ENCODE peak calls at places on chromosomes 11 and 22, in six cellular contexts. W, Q, L, O, T and Z are unnamed samples.

GRCh38 chr22:22520020-22520656 is at the start of gene ZNF280A:
- DNase-seq in W (no peak), Q (no peak), L (peak; percentile 7), O (no peak), T (no peak), Z (no peak)

GRCh38 chr11:106468091-106468490 is 390.6 kb downstream of the AASDHPPT start:
- DNase-seq in W (no peak), Q (no peak), L (peak; percentile 12), O (no peak), T (no peak), Z (no peak)

GRCh38 chr22:41485033-41485432 is 16.1 kb downstream of the ACO2 start:
- DNase-seq in W (no peak), Q (no peak), L (no peak), O (no peak), T (no peak), Z (no peak)

GRCh38 chr22:42704896-42705295 is 15.8 kb downstream of the A4GALT start:
- DNase-seq in W (no peak), Q (no peak), L (no peak), O (no peak), T (no peak), Z (no peak)

GRCh38 chr11:35676611-35676965 is 14.0 kb downstream of the TRIM44 start:
- DNase-seq in W (no peak), Q (no peak), L (no peak), O (no peak), T (no peak), Z (no peak)

GRCh38 chr11:67265633-67266423 is 445 bp upstream of the GRK2 start:
- DNase-seq in W (no peak), Q (peak; percentile 94), L (peak; percentile 45), O (peak; percentile 85), T (no peak), Z (peak; percentile 47)

GRCh38 chr11:118928870-118929495 is 3.3 kb upstream of the BCL9L start:
- DNase-seq in W (peak; percentile 51), Q (peak; percentile 80), L (peak; percentile 79), O (no peak), T (peak; percentile 71), Z (peak; percentile 78)

GRCh38 chr11:71151561-71151960 is 100.8 kb downstream of the SHANK2 start:
- DNase-seq in W (no peak), Q (peak; percentile 52), L (no peak), O (no peak), T (no peak), Z (no peak)

GRCh38 chr22:31230871-31231621 is 18.9 kb downstream of the LIMK2 start:
- DNase-seq in W (no peak), Q (peak; percentile 37), L (peak; percentile 92), O (peak; percentile 68), T (peak; percentile 68), Z (no peak)

GRCh38 chr11:57761301-57762234 is at the start of gene CTNND1:
- DNase-seq in W (peak; percentile 89), Q (peak; percentile 91), L (peak; percentile 97), O (peak; percentile 89), T (peak; percentile 96), Z (peak; percentile 86)

GRCh38 chr11:14894657-14895598 is 2.9 kb upstream of the CYP2R1 start:
- DNase-seq in W (peak; percentile 67), Q (no peak), L (peak; percentile 11), O (no peak), T (no peak), Z (no peak)

GRCh38 chr11:44804449-44805151 is 77.8 kb downstream of the TSPAN18 start:
- DNase-seq in W (no peak), Q (no peak), L (no peak), O (no peak), T (no peak), Z (no peak)

GRCh38 chr11:115845872-115846271 is 341.7 kb upstream of the CADM1 start:
- DNase-seq in W (no peak), Q (no peak), L (no peak), O (no peak), T (no peak), Z (no peak)

GRCh38 chr22:38243007-38243775 is 29.6 kb downstream of the TMEM184B start:
- DNase-seq in W (no peak), Q (no peak), L (no peak), O (peak; percentile 71), T (no peak), Z (no peak)

GRCh38 chr11:34158661-34159060 is 53.2 kb downstream of the NAT10 start:
- DNase-seq in W (no peak), Q (no peak), L (no peak), O (no peak), T (no peak), Z (no peak)

DNA sequence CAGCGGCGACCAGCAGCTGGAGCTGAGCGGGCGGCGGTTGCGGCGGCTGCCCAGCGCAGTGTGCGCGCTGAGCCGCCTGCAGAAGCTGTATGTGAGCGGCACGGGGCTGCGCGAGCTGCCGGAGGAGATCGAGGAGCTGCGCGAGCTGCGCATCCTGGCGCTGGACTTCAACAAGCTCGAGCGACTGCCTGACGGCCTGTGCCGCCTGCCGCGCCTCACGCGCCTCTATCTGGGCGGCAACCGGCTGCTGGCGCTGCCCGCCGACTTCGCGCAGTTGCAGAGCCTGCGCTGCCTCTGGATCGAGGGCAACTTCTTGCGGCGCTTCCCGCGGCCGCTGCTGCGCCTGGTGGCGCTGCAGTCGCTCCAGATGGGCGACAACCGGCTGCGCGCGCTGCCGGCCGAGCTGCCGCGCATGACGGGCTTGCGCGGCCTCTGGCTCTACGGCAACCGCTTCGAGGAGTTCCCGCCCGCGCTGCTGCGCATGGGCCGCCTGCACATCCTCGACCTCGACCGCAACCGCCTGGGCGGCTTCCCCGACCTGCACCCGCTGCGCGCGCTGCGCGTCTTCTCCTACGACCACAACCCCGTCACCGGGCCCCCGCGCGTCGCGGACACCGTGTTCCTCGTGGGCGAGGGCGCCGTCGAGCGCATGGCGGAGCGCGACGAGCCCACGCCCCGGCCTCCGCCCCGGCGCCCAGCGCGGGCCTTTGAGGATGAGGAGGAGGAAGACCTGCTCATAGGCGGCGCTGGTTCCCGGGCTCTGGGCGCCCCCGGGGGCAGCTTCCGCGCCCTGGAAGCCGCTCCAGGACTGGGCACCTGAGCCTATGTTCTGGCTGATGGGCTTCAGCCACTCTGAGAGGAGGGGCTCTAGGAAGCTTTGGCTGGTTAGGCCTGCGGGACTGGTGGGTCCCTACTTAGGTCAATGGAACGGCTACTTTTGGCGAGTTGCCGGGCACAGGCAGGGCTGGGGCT is 795 bp downstream of the LRRC10B start:
- DNase-seq in W (no peak), Q (peak; percentile 92), L (peak; percentile 76), O (peak; percentile 77), T (peak; percentile 73), Z (no peak)
- TF ChIP-seq CTCF in W (peak; percentile 60), Q (peak; percentile 36), L (peak; percentile 41), O (peak; percentile 46), T (peak; percentile 57), Z (peak; percentile 73)

DNA sequence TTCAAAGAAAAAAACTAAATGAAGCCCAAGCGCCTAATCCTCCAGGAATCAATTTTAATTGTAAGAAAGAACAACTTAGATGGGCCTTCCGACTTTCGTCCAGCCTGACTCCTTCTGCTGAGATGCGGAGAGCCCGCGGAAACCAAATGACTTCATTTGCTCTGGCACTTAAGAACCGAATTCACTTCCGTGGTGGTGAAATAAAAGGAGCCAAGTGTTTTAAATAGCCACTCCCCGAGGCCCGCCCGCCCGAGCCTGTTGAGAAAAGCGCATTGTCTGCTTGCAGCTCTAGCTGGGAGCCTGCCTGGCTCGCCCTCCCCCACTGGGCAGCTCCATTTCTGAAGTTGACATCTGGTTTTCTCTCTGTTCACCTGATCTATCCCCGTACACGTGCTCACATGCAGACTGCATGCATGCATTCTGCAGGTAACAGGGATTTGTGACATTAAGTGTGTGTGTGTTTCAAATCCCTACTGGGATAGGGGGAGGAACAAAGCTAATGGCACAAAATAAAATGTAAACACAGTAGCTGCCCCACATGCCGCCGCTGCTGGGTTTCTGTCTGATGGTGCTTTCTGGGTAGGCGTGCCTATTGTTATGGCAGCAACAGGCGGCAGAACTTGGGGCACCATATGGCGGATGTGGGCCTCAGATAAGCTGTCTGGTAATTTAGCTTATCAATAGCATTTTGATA is 6.2 kb downstream of the TEAD1 start:
- DNase-seq in W (peak; percentile 79), Q (peak; percentile 75), L (no peak), O (peak; percentile 88), T (peak; percentile 75), Z (peak; percentile 89)
- H3K4me1 ChIP-seq in W (peaks cover 65% of the 10 kb centered on the region), Q (peaks cover 57% of the 10 kb centered on the region), L (peaks cover 34% of the 10 kb centered on the region), O (peaks cover 85% of the 10 kb centered on the region), T (peaks cover 77% of the 10 kb centered on the region), Z (peaks cover 58% of the 10 kb centered on the region)

GRCh38 chr11:598005-598680 is 17.6 kb downstream of the IRF7 start:
- DNase-seq in W (no peak), Q (no peak), L (no peak), O (no peak), T (no peak), Z (peak; percentile 68)

GRCh38 chr11:603154-603553 is 12.6 kb downstream of the IRF7 start:
- DNase-seq in W (no peak), Q (no peak), L (no peak), O (no peak), T (no peak), Z (no peak)

GRCh38 chr11:605286-606129 is 10.2 kb downstream of the IRF7 start:
- DNase-seq in W (no peak), Q (no peak), L (no peak), O (no peak), T (no peak), Z (peak; percentile 55)

GRCh38 chr11:597166-597725 is 18.5 kb downstream of the IRF7 start:
- DNase-seq in W (no peak), Q (peak; percentile 63), L (no peak), O (no peak), T (no peak), Z (peak; percentile 47)

GRCh38 chr11:601573-602245 is 14.0 kb downstream of the IRF7 start:
- DNase-seq in W (no peak), Q (no peak), L (no peak), O (no peak), T (no peak), Z (peak; percentile 49)
- TF ChIP-seq CTCF in W (no peak), Q (no peak), L (no peak), O (no peak), T (no peak), Z (no peak)

DNA sequence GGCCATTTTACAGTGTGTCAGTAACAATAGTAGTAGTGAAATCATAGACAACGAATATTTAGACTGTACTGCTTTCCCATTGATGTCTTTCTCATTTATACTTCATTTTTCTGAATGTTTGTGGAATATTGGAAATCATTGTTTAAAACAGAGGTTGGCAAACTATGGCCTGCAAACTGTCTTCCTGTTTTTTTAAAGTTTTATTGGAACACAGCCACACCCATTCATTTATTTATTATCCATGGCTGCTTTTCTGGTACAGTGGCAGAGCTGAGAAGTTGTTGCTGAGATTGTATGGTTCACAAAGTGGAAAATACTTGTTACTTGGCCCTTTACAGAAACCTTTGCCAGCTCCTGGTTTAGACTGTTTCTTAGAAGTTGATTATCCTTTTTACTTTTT is 13.7 kb downstream of the FAR1 start:
- DNase-seq in W (no peak), Q (no peak), L (peak; percentile 48), O (no peak), T (no peak), Z (no peak)
- H3K4me1 ChIP-seq in W (peaks cover 38% of the 10 kb centered on the region), Q (peaks cover 14% of the 10 kb centered on the region), L (peaks cover 44% of the 10 kb centered on the region), O (peaks cover 94% of the 10 kb centered on the region), T (no peaks in the 10 kb centered on the region), Z (peaks cover 24% of the 10 kb centered on the region)